ENCODE peak calls at places on chromosomes 13 and 19, in four cellular contexts. I is GM12878, O is H1, N is K562. M is an unnamed sample.

GRCh38 chr19:13827656-13828055 is 32.4 kb downstream of the ZSWIM4 start:
- DNase-seq in N (no peak), O (no peak), I (no peak), M (no peak)

GRCh38 chr13:97321101-97321500 is 99.0 kb downstream of the MBNL2 start:
- DNase-seq in I (no peak), N (peak; percentile 26), O (no peak), M (no peak)

GRCh38 chr19:28313633-28314032 is 899.3 kb downstream of the UQCRFS1 start:
- DNase-seq in O (no peak), N (no peak), I (no peak), M (no peak)

GRCh38 chr19:3404324-3405260 is 38.2 kb downstream of the NFIC start:
- DNase-seq in I (no peak), O (no peak), N (no peak), M (no peak)

GRCh38 chr13:98802999-98803666 is 50.7 kb upstream of the SLC15A1 start:
- DNase-seq in I (no peak), N (no peak), O (peak; percentile 45), M (no peak)

GRCh38 chr13:41864658-41865057 is 96.3 kb downstream of the VWA8 start:
- DNase-seq in O (no peak), N (no peak), I (no peak), M (no peak)

GRCh38 chr13:40069173-40070044 is 413.9 kb downstream of the COG6 start:
- DNase-seq in I (no peak), O (peak; percentile 84), N (peak; percentile 35), M (peak; percentile 67)

GRCh38 chr19:17380426-17381138 is 3.4 kb upstream of the PLVAP start:
- DNase-seq in N (no peak), I (no peak), O (no peak), M (no peak)

GRCh38 chr19:49889687-49890348 is 6.9 kb downstream of the IL4I1 start:
- DNase-seq in I (no peak), O (peak; percentile 94), N (peak; percentile 64), M (no peak)

GRCh38 chr13:24115671-24116070 is 44.8 kb upstream of the SPATA13 start:
- DNase-seq in N (no peak), O (no peak), I (no peak), M (no peak)

GRCh38 chr13:80669112-80669511 is 328.2 kb upstream of the SPRY2 start:
- DNase-seq in N (no peak), I (no peak), O (no peak), M (no peak)
- TF ChIP-seq CBX5 in N (no peak), I (no peak), O (no peak), M (no peak)

GRCh38 chr19:45629704-45630103 is 9.5 kb downstream of the EML2 start:
- DNase-seq in O (no peak), N (no peak), I (no peak), M (no peak)

GRCh38 chr19:45636902-45637301 is 2.3 kb downstream of the EML2 start:
- DNase-seq in I (no peak), O (no peak), N (peak; percentile 3), M (no peak)

GRCh38 chr19:45630463-45630862 is 8.7 kb downstream of the EML2 start:
- DNase-seq in I (peak; percentile 60), N (no peak), O (no peak), M (no peak)

GRCh38 chr19:45636275-45636674 is 2.9 kb downstream of the EML2 start:
- DNase-seq in N (peak; percentile 5), I (no peak), O (no peak), M (no peak)

GRCh38 chr19:45632468-45633196 is 6.6 kb downstream of the EML2 start:
- DNase-seq in I (no peak), N (peak; percentile 98), O (peak; percentile 99), M (no peak)
- TF ChIP-seq CBX5 in I (no peak), N (no peak), O (no peak), M (no peak)

DNA sequence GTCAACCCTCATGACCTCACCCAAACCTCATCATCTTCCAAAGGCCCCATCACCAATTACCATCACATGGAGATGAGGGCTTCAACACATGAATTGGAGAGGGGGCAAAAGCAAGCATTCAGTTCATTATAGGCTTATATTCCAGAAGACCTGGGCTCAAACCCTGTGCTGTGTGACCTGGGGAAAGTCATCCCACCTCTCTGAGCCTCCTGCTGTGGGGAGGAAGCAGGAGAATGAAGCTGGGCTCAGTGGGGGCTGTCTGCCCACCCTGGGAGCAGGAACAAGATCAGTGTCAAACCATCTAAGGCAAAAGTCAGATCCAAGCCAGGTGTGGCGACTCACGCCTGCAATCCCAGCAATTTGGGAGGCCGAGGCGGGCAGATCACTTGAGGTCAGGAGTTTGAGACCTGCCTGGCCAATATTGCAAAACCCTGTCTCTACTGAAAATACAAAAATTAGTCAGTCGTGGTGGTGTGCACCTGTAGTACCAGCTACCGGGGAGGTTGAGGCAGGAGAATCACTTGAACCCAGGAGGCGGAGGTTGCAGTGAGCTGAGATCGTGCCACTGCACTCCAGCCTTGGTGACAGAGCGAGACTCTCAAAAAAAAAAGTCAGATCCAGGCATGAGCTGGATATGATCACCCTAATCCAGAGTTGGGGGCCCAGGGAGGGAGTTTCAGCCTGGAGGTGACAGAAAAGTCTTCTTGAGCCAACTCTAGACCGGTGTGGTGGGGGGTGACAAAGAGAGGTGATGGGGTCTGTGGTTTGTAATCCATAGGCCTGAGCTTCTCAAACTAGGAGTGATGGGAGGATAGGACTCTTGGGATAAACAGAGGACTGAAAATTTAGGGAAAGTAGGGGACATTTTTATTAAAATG is 1.6 kb upstream of the TPM4 start:
- DNase-seq in I (no peak), O (peak; percentile 38), N (no peak), M (no peak)
- TF ChIP-seq CBX5 in I (no peak), O (no peak), N (no peak), M (no peak)

GRCh38 chr13:50921706-50922105 is 12.1 kb downstream of the RNASEH2B start:
- DNase-seq in N (no peak), O (no peak), I (no peak), M (no peak)

GRCh38 chr13:50924025-50924424 is 14.4 kb downstream of the RNASEH2B start:
- DNase-seq in O (no peak), I (no peak), N (no peak), M (no peak)

GRCh38 chr13:50919291-50919690 is 9.7 kb downstream of the RNASEH2B start:
- DNase-seq in I (no peak), O (no peak), N (no peak), M (no peak)

GRCh38 chr13:50928088-50928487 is 18.5 kb downstream of the RNASEH2B start:
- DNase-seq in N (no peak), I (no peak), O (no peak), M (no peak)

DNA sequence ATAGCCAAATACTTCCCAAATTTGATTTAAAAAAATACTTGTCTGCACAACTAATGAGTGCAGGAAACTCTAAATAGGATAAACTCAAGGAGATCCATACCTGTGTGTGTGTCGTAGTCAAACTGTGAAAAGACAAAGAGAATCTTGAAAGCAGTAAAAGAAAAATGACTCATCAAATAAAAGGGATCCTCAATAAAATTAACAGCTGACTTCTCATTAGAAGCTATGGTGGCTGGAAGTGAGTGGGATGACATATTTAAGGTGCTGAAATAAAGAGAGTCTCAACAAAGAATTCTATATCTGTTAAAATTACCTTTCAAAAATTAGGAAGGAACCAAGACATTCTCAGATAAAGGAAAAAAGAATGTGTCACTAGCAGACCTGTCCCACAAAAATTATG is 13.7 kb downstream of the RNASEH2B start:
- DNase-seq in N (no peak), I (no peak), O (no peak), M (no peak)
- TF ChIP-seq CBX5 in N (no peak), I (peak; percentile 89), O (no peak), M (no peak)

GRCh38 chr13:26022538-26023292 is 29.1 kb downstream of the SHISA2 start:
- DNase-seq in I (no peak), N (no peak), O (peak; percentile 39), M (no peak)
- TF ChIP-seq CBX5 in I (no peak), N (no peak), O (no peak), M (no peak)

GRCh38 chr13:50200988-50201387 is 185.7 kb downstream of the KCNRG start:
- DNase-seq in I (no peak), O (no peak), N (peak; percentile 22), M (no peak)
- TF ChIP-seq CBX5 in I (no peak), O (no peak), N (no peak), M (no peak)

DNA sequence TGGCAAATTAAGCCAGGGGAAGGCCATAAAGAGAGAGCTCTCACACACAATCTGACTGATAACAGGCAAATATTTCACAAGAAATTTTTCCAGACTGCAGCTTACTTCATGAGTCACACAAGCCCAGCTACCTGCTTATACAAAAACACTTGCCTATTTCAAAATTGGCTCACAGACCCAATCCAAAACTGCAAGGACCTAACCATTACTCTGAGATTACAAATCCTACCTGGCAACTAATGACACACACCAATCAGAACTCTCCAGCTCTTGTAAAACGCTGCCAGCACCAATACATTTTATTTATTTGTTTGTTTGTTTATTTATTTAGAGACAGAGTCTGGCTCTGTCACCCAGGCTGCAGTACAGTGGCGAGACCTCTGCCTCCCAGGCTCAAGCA is 18.1 kb upstream of the ZFP82 start:
- DNase-seq in I (no peak), O (no peak), N (no peak), M (no peak)
- TF ChIP-seq CBX5 in I (no peak), O (no peak), N (no peak), M (no peak)

GRCh38 chr19:51926426-51926783 is 867 bp upstream of the ZNF613 start:
- DNase-seq in N (no peak), O (no peak), I (no peak), M (no peak)

GRCh38 chr19:51921949-51922348 is 5.3 kb upstream of the ZNF613 start:
- DNase-seq in N (no peak), O (no peak), I (no peak), M (no peak)

GRCh38 chr19:51931921-51932320 is 4.6 kb downstream of the ZNF613 start:
- DNase-seq in I (no peak), N (no peak), O (no peak), M (no peak)

GRCh38 chr19:51927859-51928258 is 587 bp downstream of the ZNF613 start:
- DNase-seq in N (no peak), O (no peak), I (no peak), M (no peak)

GRCh38 chr19:51926784-51927741 is at the start of gene ZNF613:
- DNase-seq in I (peak; percentile 89), O (peak; percentile 90), N (peak; percentile 91), M (peak; percentile 89)
- TF ChIP-seq CBX5 in I (no peak), O (no peak), N (no peak), M (peak; percentile 19)

DNA sequence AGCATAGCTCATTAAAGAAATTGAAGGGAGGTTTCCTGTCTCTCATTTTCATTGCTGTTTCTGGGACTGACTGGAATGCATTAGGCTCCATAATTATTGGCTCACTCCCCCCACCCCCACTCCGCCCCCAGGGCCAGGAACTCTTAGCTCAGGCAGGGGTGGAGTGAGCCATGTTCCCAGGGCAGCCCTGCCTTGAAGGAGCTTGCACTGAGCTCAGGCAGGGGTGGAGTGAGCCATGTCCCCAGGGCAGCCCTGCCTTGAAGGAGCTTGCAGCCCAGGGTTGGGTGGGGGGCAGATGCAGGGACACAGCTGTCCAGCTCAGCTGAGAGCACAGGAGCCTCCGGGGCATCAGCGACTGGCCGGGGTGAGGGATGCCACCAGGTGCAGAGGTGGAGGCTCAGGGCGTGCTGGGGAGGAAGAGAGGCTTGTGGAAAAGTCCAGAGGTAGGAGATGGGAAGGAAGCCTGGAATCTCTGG is 39.1 kb upstream of the TFDP1 start:
- DNase-seq in O (no peak), N (no peak), I (no peak), M (no peak)
- TF ChIP-seq CBX5 in O (no peak), N (no peak), I (no peak), M (no peak)